ENCODE peak calls at places on chromosomes 16 and 17, in ten cellular contexts. A is heart left ventricle; E is activated CD8-positive, alpha-beta T cell treated with anti-CD3 and anti-CD28 coated beads, Interleukin-2, amount 10 ng/mL, durations not matched to agents 7 days and 5 days; H is AG10803; T is mesothelial cell of epicardium; V is BJ; N is ACHN; F is left cardiac atrium; D is germinal center; Q is A549. P is an unnamed sample.

GRCh38 chr16:76459111-76459510 is 181.9 kb downstream of the CNTNAP4 start:
- DNase-seq in Q (no peak), H (no peak), T (no peak), A (no peak), N (no peak), D (no peak), F (no peak), E (no peak), V (no peak), P (no peak)

GRCh38 chr17:40283662-40284061 is 4.0 kb upstream of the CDC6 start:
- DNase-seq in V (peak), T (no peak), E (peak), N (peak), D (no peak), H (peak), A (no peak), F (no peak), Q (peak), P (no peak)

GRCh38 chr16:56610609-56611111 is 2.3 kb downstream of the MT2A start:
- DNase-seq in V (no peak), E (peak), F (no peak), Q (no peak), D (no peak), T (no peak), H (peak), A (no peak), N (no peak), P (no peak)

GRCh38 chr17:55161935-55162555 is 102.7 kb upstream of the HLF start:
- DNase-seq in D (no peak), F (no peak), A (no peak), Q (peak), T (no peak), E (no peak), N (peak), V (peak), H (peak), P (no peak)

GRCh38 chr17:2844386-2844785 is 48.1 kb downstream of the RAP1GAP2 start:
- DNase-seq in T (no peak), N (no peak), Q (peak), D (no peak), H (no peak), F (no peak), E (no peak), A (no peak), V (no peak), P (no peak)

GRCh38 chr17:5942687-5943086 is 127.5 kb upstream of the WSCD1 start:
- DNase-seq in E (no peak), A (no peak), Q (no peak), H (no peak), F (no peak), T (no peak), V (no peak), D (no peak), N (no peak), P (no peak)

GRCh38 chr17:50863221-50863843 is 2.8 kb downstream of the TOB1 start:
- DNase-seq in A (no peak), E (peak), D (no peak), N (peak), T (no peak), F (peak), H (no peak), Q (no peak), V (no peak), P (no peak)

GRCh38 chr17:83192161-83192788 is 112.9 kb downstream of the METRNL start:
- DNase-seq in V (peak), A (no peak), H (peak), F (peak), Q (no peak), N (no peak), E (no peak), T (peak), D (no peak), P (peak)

GRCh38 chr16:68400924-68401460 is 47.3 kb downstream of the SMPD3 start:
- DNase-seq in F (no peak), V (no peak), E (peak), T (no peak), Q (no peak), H (no peak), D (no peak), N (no peak), A (no peak), P (no peak)

GRCh38 chr17:4519361-4519788 is 20.7 kb downstream of the SPNS2 start:
- DNase-seq in V (no peak), A (peak), F (peak), D (no peak), H (no peak), N (no peak), T (no peak), Q (no peak), E (no peak), P (peak)

GRCh38 chr17:7367083-7367482 is 12.1 kb downstream of the TMEM95 start:
- DNase-seq in V (no peak), F (no peak), Q (no peak), N (no peak), A (no peak), E (no peak), T (no peak), D (no peak), H (no peak), P (no peak)

GRCh38 chr16:3761375-3762079 is 44.2 kb upstream of the TRAP1 start:
- DNase-seq in E (no peak), V (no peak), F (no peak), A (no peak), T (no peak), D (no peak), H (no peak), Q (no peak), N (no peak), P (no peak)

GRCh38 chr17:78558181-78558850 is 18.9 kb downstream of the DNAH17 start:
- DNase-seq in F (no peak), A (no peak), T (no peak), N (peak), E (peak), Q (peak), H (no peak), V (no peak), D (no peak), P (no peak)

GRCh38 chr17:29177871-29178749 is 2.1 kb downstream of the MYO18A start:
- DNase-seq in Q (peak), H (no peak), A (no peak), T (no peak), F (no peak), V (no peak), E (no peak), D (no peak), N (no peak), P (no peak)